ENCODE peak calls at places on chromosomes 16 and 17, in nine cellular contexts. G, B, D, V, A, O, H, Q and Y are unnamed samples.

GRCh38 chr16:89199241-89200123 is 855 bp downstream of the SLC22A31 start:
- DNase-seq in D (no peak), H (no peak), Q (no peak), G (no peak), O (no peak), A (no peak), B (no peak), V (no peak), Y (no peak)

GRCh38 chr16:2039286-2040030 is 8.2 kb downstream of the NTHL1 start:
- DNase-seq in O (no peak), A (peak; percentile 72), H (peak; percentile 88), Q (no peak), B (no peak), V (peak; percentile 79), D (no peak), G (peak; percentile 97), Y (peak; percentile 35)

GRCh38 chr16:58046054-58046881 is 20.7 kb downstream of the MMP15 start:
- DNase-seq in O (no peak), B (no peak), G (no peak), V (no peak), Q (no peak), H (no peak), D (no peak), A (no peak), Y (no peak)

GRCh38 chr17:58269557-58270291 is 11.0 kb downstream of the MPO start:
- DNase-seq in Q (no peak), B (no peak), H (no peak), D (no peak), A (no peak), G (no peak), V (no peak), O (no peak), Y (no peak)

GRCh38 chr16:58451263-58451662 is 48.7 kb upstream of the NDRG4 start:
- DNase-seq in B (peak; percentile 65), G (no peak), D (no peak), O (peak; percentile 70), H (no peak), A (no peak), V (no peak), Q (no peak), Y (no peak)

GRCh38 chr16:89722392-89723278 is 1.3 kb downstream of the ZNF276 start:
- DNase-seq in G (peak; percentile 65), O (no peak), V (peak; percentile 51), Q (peak; percentile 75), A (peak; percentile 37), B (peak; percentile 51), D (no peak), H (peak; percentile 85), Y (no peak)

GRCh38 chr16:85114909-85115567 is 2.8 kb upstream of the CIBAR2 start:
- DNase-seq in Q (peak; percentile 82), D (peak; percentile 89), B (peak; percentile 94), G (peak; percentile 88), A (peak; percentile 87), H (peak; percentile 91), O (peak; percentile 86), V (peak; percentile 88), Y (peak; percentile 92)

GRCh38 chr17:77591231-77591785 is 367.2 kb upstream of the TNRC6C start:
- DNase-seq in B (no peak), G (no peak), Q (no peak), H (no peak), V (no peak), O (no peak), A (no peak), D (no peak), Y (no peak)

GRCh38 chr17:29358421-29358820 is 31.7 kb upstream of the TAOK1 start:
- DNase-seq in G (no peak), B (no peak), V (no peak), A (no peak), D (no peak), Q (no peak), H (no peak), O (no peak), Y (no peak)

GRCh38 chr16:15643453-15644305 is 725 bp upstream of the MARF1 start:
- DNase-seq in B (peak; percentile 55), Q (no peak), O (peak; percentile 66), V (peak; percentile 74), D (no peak), H (no peak), A (no peak), G (peak; percentile 57), Y (no peak)

GRCh38 chr16:4534151-4534790 is 4.3 kb downstream of the CDIP1 start:
- DNase-seq in O (no peak), V (no peak), H (no peak), A (no peak), B (no peak), Q (no peak), D (no peak), G (no peak), Y (no peak)

GRCh38 chr17:1078831-1079561 is 82.1 kb downstream of the TIMM22 start:
- DNase-seq in G (no peak), V (no peak), A (no peak), Q (no peak), D (no peak), O (peak; percentile 71), B (no peak), H (no peak), Y (no peak)

GRCh38 chr16:65954446-65954845 is 412.0 kb upstream of the CDH5 start:
- DNase-seq in H (no peak), A (no peak), Q (no peak), G (no peak), O (no peak), D (no peak), B (no peak), V (no peak), Y (no peak)

GRCh38 chr16:30494028-30494427 is 21.5 kb downstream of the ITGAL start:
- DNase-seq in A (no peak), D (no peak), B (no peak), H (no peak), Q (no peak), O (no peak), G (no peak), V (no peak), Y (no peak)

GRCh38 chr17:34997355-34997862 is 17.1 kb downstream of the LIG3 start:
- DNase-seq in B (no peak), V (peak; percentile 97), A (no peak), G (no peak), H (peak; percentile 89), D (no peak), O (no peak), Q (no peak), Y (no peak)